ENCODE peak calls at places on chromosome 5, in eight cellular contexts. U is right cardiac atrium; F is Peyer's patch; Z is cardiac muscle cell; N is mucosa of descending colon; D is CD4-positive, alpha-beta T cell; G is right lobe of liver; A is left lung. L is an unnamed sample.

GRCh38 chr5:15366676-15367391 is 133.1 kb upstream of the FBXL7 start:
- DNase-seq in U (no peak), F (no peak), Z (peak; percentile 55), N (no peak), D (no peak), G (no peak), A (no peak), L (peak; percentile 18)

GRCh38 chr5:35129921-35130485 is 82.3 kb upstream of the AGXT2 start:
- DNase-seq in U (no peak), F (no peak), Z (no peak), N (no peak), D (peak; percentile 32), G (peak; percentile 75), A (no peak), L (no peak)

GRCh38 chr5:133995341-133995740 is 9.4 kb downstream of the VDAC1 start:
- DNase-seq in U (no peak), F (no peak), Z (no peak), N (no peak), D (no peak), G (no peak), A (no peak), L (no peak)

GRCh38 chr5:81268797-81269196 is 32.6 kb upstream of the ZCCHC9 start:
- DNase-seq in U (no peak), F (no peak), Z (no peak), N (no peak), D (no peak), G (no peak), A (no peak), L (no peak)

GRCh38 chr5:53730938-53731337 is 170.5 kb downstream of the NDUFS4 start:
- DNase-seq in U (no peak), F (no peak), Z (no peak), N (no peak), D (no peak), G (no peak), A (no peak), L (no peak)

GRCh38 chr5:140113180-140113698 is 670 bp upstream of the PURA start:
- DNase-seq in U (no peak), F (peak; percentile 53), Z (no peak), N (peak; percentile 70), D (peak; percentile 8), G (peak; percentile 56), A (peak; percentile 38), L (peak; percentile 30)

GRCh38 chr5:98105651-98106050 is 667.8 kb upstream of the RGMB start:
- DNase-seq in U (no peak), F (no peak), Z (no peak), N (no peak), D (no peak), G (no peak), A (no peak), L (no peak)

GRCh38 chr5:40755093-40755406 is 711 bp downstream of the TTC33 start:
- DNase-seq in U (peak; percentile 61), F (peak; percentile 69), Z (peak; percentile 79), N (peak; percentile 67), D (peak; percentile 56), G (peak; percentile 66), A (peak; percentile 73), L (peak; percentile 67)

GRCh38 chr5:126884269-126884819 is 107.4 kb downstream of the LMNB1 start:
- DNase-seq in U (no peak), F (no peak), Z (peak; percentile 24), N (no peak), D (no peak), G (no peak), A (no peak), L (no peak)

GRCh38 chr5:79181419-79182022 is 54.4 kb upstream of the JMY start:
- DNase-seq in U (no peak), F (no peak), Z (peak; percentile 17), N (no peak), D (no peak), G (no peak), A (no peak), L (no peak)

GRCh38 chr5:128579111-128579510 is 41.1 kb upstream of the FBN2 start:
- DNase-seq in U (no peak), F (no peak), Z (no peak), N (no peak), D (no peak), G (no peak), A (no peak), L (no peak)

GRCh38 chr5:176547811-176548210 is 1.3 kb upstream of the CDHR2 start:
- DNase-seq in U (no peak), F (peak; percentile 83), Z (no peak), N (no peak), D (no peak), G (no peak), A (no peak), L (no peak)

GRCh38 chr5:83543898-83544297 is 72.4 kb downstream of the VCAN start:
- DNase-seq in U (no peak), F (no peak), Z (no peak), N (no peak), D (no peak), G (no peak), A (no peak), L (no peak)

GRCh38 chr5:151128817-151129216 is 28.8 kb downstream of the ANXA6 start:
- DNase-seq in U (no peak), F (peak; percentile 55), Z (no peak), N (no peak), D (no peak), G (no peak), A (no peak), L (no peak)

GRCh38 chr5:856531-857425 is 6.0 kb upstream of the ZDHHC11 start:
- DNase-seq in U (no peak), F (no peak), Z (no peak), N (peak; percentile 34), D (no peak), G (peak; percentile 30), A (peak; percentile 8), L (no peak)

GRCh38 chr5:65933295-65933694 is 6.9 kb downstream of the ERBIN start:
- DNase-seq in U (no peak), F (no peak), Z (no peak), N (no peak), D (no peak), G (no peak), A (no peak), L (no peak)
- H3K9me3 ChIP-seq in U (no peaks in the 10 kb centered on the region), F (no peaks in the 10 kb centered on the region), Z (peaks cover 3% of the 10 kb centered on the region), N (no peaks in the 10 kb centered on the region), D (no peaks in the 10 kb centered on the region), G (no peaks in the 10 kb centered on the region), A (no peaks in the 10 kb centered on the region), L (no peaks in the 10 kb centered on the region)

DNA sequence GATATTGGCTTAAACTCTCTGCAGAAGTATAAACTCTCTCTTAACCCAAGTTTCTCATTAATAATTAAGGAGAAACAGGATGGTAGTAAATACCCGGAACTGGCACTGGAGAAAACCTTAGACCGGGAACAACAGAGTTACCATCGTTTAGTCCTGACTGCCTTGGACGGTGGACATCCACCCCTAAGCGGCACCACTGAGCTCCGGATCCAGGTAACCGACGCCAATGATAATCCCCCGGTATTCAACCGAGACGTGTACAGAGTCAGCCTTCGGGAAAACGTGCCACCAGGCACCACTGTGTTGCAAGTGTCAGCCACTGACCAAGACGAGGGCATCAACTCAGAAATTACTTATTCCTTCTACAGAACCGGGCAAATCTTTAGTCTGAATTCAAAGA is 861 bp downstream of the PCDHGB5 start:
- DNase-seq in U (no peak), F (no peak), Z (no peak), N (no peak), D (no peak), G (no peak), A (no peak), L (no peak)
- H3K9me3 ChIP-seq in U (peaks cover 13% of the 10 kb centered on the region), F (peaks cover 39% of the 10 kb centered on the region), Z (no peaks in the 10 kb centered on the region), N (peaks cover 68% of the 10 kb centered on the region), D (peaks cover 32% of the 10 kb centered on the region), G (peaks cover 15% of the 10 kb centered on the region), A (peaks cover 71% of the 10 kb centered on the region), L (peaks cover 51% of the 10 kb centered on the region)

GRCh38 chr5:141430332-141431113 is at the start of gene PCDHGA12:
- DNase-seq in U (peak; percentile 66), F (no peak), Z (no peak), N (no peak), D (no peak), G (no peak), A (no peak), L (peak; percentile 69)

GRCh38 chr5:141422742-141423291 is 2.0 kb downstream of the PCDHGA11 start:
- DNase-seq in U (no peak), F (no peak), Z (no peak), N (no peak), D (no peak), G (no peak), A (no peak), L (no peak)

GRCh38 chr5:141431286-141431685 is 979 bp downstream of the PCDHGA12 start:
- DNase-seq in U (no peak), F (no peak), Z (no peak), N (no peak), D (no peak), G (no peak), A (no peak), L (no peak)

DNA sequence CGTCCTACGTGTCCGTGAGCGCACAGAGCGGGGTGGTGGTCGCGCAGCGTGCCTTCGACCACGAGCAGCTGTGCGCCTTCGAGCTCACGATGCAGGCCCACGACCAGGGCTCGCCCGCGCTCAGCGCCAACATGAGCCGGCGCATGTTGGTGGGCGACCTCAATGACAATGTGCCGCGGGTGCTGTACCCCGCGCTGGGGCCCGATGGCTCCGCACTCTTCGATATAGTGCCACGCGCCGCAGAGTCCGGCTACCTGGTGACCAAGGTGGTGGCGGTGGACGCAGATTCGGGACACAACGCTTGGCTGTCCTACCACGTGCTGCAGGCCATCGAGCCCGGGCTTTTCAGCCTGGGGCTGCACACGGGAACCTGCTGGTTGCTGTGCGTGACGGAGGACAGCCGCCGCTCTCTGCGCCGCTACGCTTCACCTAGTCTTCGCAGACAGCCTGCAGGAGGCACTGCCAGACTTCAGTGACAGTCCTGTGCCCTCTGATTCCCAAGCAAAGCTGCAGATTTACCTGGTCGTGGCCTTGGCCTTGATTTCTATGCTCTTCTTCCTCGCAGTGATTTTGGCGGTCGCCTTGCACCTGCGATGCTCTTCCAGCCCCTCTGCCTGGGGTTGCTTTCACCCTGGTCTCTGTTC is 2.4 kb upstream of the PCDHGA12 start:
- DNase-seq in U (no peak), F (no peak), Z (no peak), N (no peak), D (no peak), G (no peak), A (no peak), L (no peak)
- H3K9me3 ChIP-seq in U (peaks cover 13% of the 10 kb centered on the region), F (peaks cover 18% of the 10 kb centered on the region), Z (peaks cover 9% of the 10 kb centered on the region), N (peaks cover 99% of the 10 kb centered on the region), D (peaks cover 49% of the 10 kb centered on the region), G (peaks cover 4% of the 10 kb centered on the region), A (peaks cover 90% of the 10 kb centered on the region), L (peaks cover 95% of the 10 kb centered on the region)

GRCh38 chr5:178986326-178986960 is 8.7 kb downstream of the GRM6 start:
- DNase-seq in U (no peak), F (no peak), Z (no peak), N (no peak), D (no peak), G (no peak), A (no peak), L (no peak)

GRCh38 chr5:178989311-178989710 is 5.8 kb downstream of the GRM6 start:
- DNase-seq in U (no peak), F (no peak), Z (no peak), N (no peak), D (no peak), G (no peak), A (no peak), L (no peak)

GRCh38 chr5:178990491-178990890 is 4.6 kb downstream of the GRM6 start:
- DNase-seq in U (no peak), F (no peak), Z (no peak), N (no peak), D (no peak), G (no peak), A (no peak), L (no peak)

GRCh38 chr5:178991190-178992145 is 3.7 kb downstream of the GRM6 start:
- DNase-seq in U (no peak), F (no peak), Z (no peak), N (no peak), D (no peak), G (peak; percentile 48), A (no peak), L (no peak)

GRCh38 chr5:178988436-178989220 is 6.5 kb downstream of the GRM6 start:
- DNase-seq in U (no peak), F (no peak), Z (no peak), N (no peak), D (no peak), G (no peak), A (no peak), L (no peak)
- H3K9me3 ChIP-seq in U (peaks cover 5% of the 10 kb centered on the region), F (peaks cover 6% of the 10 kb centered on the region), Z (no peaks in the 10 kb centered on the region), N (peaks cover 70% of the 10 kb centered on the region), D (peaks cover 12% of the 10 kb centered on the region), G (peaks cover 3% of the 10 kb centered on the region), A (peaks cover 74% of the 10 kb centered on the region), L (peaks cover 16% of the 10 kb centered on the region)